ENCODE peak calls at places on chromosomes 4 and X, in six cellular contexts. G is tibial artery, Z is brain microvascular endothelial cell, X is MM.1S, K is right cardiac atrium, L is colonic mucosa. T is an unnamed sample.
A peak's percentile ranks its signal among the peaks of the same experiment; 100 is the strongest.

GRCh38 chrX:7546551-7547080 is 296.4 kb upstream of the VCX start:
- DNase-seq in Z (no peak), X (no peak), G (no peak), L (no peak), K (no peak), T (no peak)

GRCh38 chr4:148445071-148445902 is 3.1 kb upstream of the NR3C2 start:
- DNase-seq in L (peak; percentile 77), K (peak; percentile 91), Z (no peak), X (peak; percentile 55), G (peak; percentile 44), T (peak; percentile 72)

GRCh38 chrX:103175944-103176753 is 38.8 kb upstream of the BEX4 start:
- DNase-seq in K (peak; percentile 67), X (peak; percentile 50), G (peak; percentile 65), L (peak; percentile 62), Z (peak; percentile 58), T (peak; percentile 5)

GRCh38 chr4:101288365-101289145 is 58.8 kb downstream of the PPP3CA start:
- DNase-seq in Z (no peak), L (no peak), G (no peak), X (no peak), K (peak; percentile 42), T (peak; percentile 29)

GRCh38 chr4:133130171-133130570 is 18.9 kb upstream of the PCDH10 start:
- DNase-seq in K (no peak), X (no peak), G (no peak), Z (peak; percentile 71), L (no peak), T (no peak)

GRCh38 chr4:42646013-42646784 is 10.7 kb downstream of the ATP8A1 start:
- DNase-seq in K (peak; percentile 38), Z (no peak), G (no peak), X (peak; percentile 37), L (no peak), T (no peak)

GRCh38 chr4:80179637-80180161 is 17.6 kb upstream of the PRDM8 start:
- DNase-seq in X (no peak), K (no peak), G (no peak), Z (no peak), L (no peak), T (no peak)

GRCh38 chr4:163988921-163989320 is 494.4 kb downstream of the TMA16 start:
- DNase-seq in Z (no peak), L (no peak), G (no peak), K (no peak), X (no peak), T (no peak)

GRCh38 chrX:134171661-134172587 is 65.1 kb upstream of the CCDC160 start:
- DNase-seq in Z (no peak), X (no peak), G (peak; percentile 34), K (peak; percentile 62), L (no peak), T (peak; percentile 14)

GRCh38 chrX:8728932-8729331 is 3.0 kb downstream of the ANOS1 start:
- DNase-seq in K (peak; percentile 42), G (no peak), X (no peak), Z (no peak), L (no peak), T (no peak)

GRCh38 chr4:111854494-111855087 is 290.7 kb upstream of the FAM241A start:
- DNase-seq in X (peak; percentile 45), K (no peak), G (no peak), L (peak; percentile 20), Z (peak; percentile 3), T (no peak)

GRCh38 chr4:98566491-98567008 is 91.9 kb downstream of the TSPAN5 start:
- DNase-seq in X (no peak), L (no peak), Z (no peak), G (no peak), K (no peak), T (no peak)

GRCh38 chr4:8912506-8912905 is 40.9 kb upstream of the HMX1 start:
- DNase-seq in Z (no peak), X (no peak), G (no peak), L (no peak), K (no peak), T (no peak)

GRCh38 chrX:15675490-15675921 is 10.9 kb upstream of the CLTRN start:
- DNase-seq in X (peak; percentile 82), G (peak; percentile 71), L (peak; percentile 93), Z (peak; percentile 77), K (peak; percentile 94), T (peak; percentile 76)

GRCh38 chr4:171983935-171984805 is 171.0 kb downstream of the GALNTL6 start:
- DNase-seq in G (no peak), X (no peak), L (no peak), K (no peak), Z (peak; percentile 12), T (no peak)

GRCh38 chrX:122135070-122135469 is 1049.0 kb upstream of the GRIA3 start:
- DNase-seq in K (no peak), G (peak; percentile 20), L (no peak), X (no peak), Z (no peak), T (no peak)

GRCh38 chr4:4775493-4776004 is 83.9 kb upstream of the MSX1 start:
- DNase-seq in X (no peak), G (no peak), K (peak; percentile 68), Z (no peak), L (no peak), T (peak; percentile 51)

GRCh38 chrX:100090931-100091330 is 319.1 kb downstream of the PCDH19 start:
- DNase-seq in L (no peak), K (no peak), Z (no peak), X (no peak), G (no peak), T (no peak)

GRCh38 chr4:102869569-102870227 is 906 bp downstream of the CISD2 start:
- DNase-seq in X (no peak), Z (no peak), G (peak; percentile 21), L (peak; percentile 29), K (no peak), T (no peak)

GRCh38 chr4:183195534-183195933 is 96.5 kb downstream of the WWC2 start:
- DNase-seq in K (no peak), L (no peak), X (no peak), G (no peak), Z (no peak), T (no peak)

GRCh38 chr4:46999584-46999983 is 6.2 kb upstream of the GABRA4 start:
- DNase-seq in X (no peak), L (no peak), K (no peak), G (no peak), Z (peak; percentile 16), T (no peak)

GRCh38 chr4:3389879-3390840 is 51.6 kb upstream of the HGFAC start:
- DNase-seq in L (no peak), K (peak; percentile 51), X (no peak), Z (no peak), G (no peak), T (no peak)

GRCh38 chr4:41360911-41361830 is 104.4 kb downstream of the UCHL1 start:
- DNase-seq in X (no peak), L (peak; percentile 42), K (peak; percentile 82), Z (no peak), G (peak; percentile 56), T (peak; percentile 57)
- H3K27ac ChIP-seq in X (no peak overlapping the region), L (peak overlapping the region; percentile 32), K (peak overlapping the region; percentile 69), Z (no peak overlapping the region), G (peak overlapping the region; percentile 89), T (peak overlapping the region; percentile 88)

DNA sequence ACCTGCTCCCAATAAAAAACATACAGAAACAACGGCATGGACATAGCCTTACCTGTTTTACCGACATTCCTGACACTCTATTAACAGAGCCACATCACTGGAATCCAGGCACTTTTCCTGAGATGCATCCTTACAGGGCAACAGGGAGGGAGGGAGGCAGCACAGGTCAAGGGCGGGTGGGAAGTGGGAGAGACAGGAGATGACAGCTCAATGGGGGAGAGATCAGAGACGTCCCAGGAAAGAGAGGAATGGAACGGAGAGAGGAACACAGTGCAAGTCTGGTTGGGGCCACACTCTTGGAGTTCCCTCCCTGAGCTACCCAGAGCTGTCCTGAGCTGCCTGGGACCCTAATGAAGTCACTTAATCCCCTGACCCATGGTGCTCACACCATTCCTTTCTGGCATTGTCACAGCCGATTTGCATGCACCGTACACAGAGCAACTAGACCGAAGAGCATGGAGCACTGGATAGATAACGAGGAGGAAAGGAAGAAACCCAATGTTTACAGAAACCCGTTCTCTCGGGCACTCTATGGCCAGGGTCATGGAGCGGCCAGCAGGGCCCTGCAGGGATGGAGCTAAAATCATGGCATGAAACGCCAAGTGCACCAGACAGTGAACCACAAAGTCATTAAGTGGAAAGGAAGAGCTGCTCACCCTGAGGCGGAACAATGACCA is 93.1 kb downstream of the NSUN7 start:
- DNase-seq in L (no peak), Z (no peak), X (no peak), G (no peak), K (no peak), T (no peak)
- H3K27ac ChIP-seq in L (no peak overlapping the region), Z (no peak overlapping the region), X (no peak overlapping the region), G (no peak overlapping the region), K (peak overlapping the region; percentile 53), T (no peak overlapping the region)

DNA sequence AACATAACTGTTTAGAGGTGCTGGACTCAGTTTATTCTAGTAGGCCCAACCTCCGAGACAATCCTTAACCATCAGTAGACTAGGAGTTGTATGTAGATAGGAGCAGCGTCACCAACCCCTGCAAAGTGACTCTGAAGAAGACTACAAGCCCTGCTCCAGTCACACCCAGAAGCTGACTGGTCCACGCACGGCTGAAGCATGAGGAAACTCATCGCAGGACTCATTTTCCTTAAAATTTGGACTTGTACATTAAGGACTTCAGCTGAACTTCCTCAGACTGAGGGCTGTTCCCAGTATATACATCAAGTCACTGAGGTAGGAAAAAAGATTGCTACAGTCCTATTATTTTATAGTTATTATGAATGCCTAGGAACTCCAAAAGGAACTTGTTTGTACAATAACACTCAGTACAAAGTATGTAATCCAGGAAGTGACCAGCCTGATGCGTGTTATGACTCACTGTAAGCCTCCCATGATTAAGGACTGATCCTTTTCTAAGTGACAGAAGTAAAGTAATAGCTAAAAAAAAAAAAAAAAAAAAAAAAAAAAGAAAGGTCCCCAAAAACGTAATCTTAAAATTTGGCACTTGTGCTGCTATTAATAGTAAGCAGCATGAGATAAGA is 41.6 kb upstream of the UGT2B7 start:
- DNase-seq in L (no peak), X (no peak), Z (peak; percentile 85), K (no peak), G (no peak), T (no peak)
- H3K27ac ChIP-seq in L (no peak overlapping the region), X (no peak overlapping the region), Z (peak overlapping the region; percentile 57), K (no peak overlapping the region), G (no peak overlapping the region), T (no peak overlapping the region)

DNA sequence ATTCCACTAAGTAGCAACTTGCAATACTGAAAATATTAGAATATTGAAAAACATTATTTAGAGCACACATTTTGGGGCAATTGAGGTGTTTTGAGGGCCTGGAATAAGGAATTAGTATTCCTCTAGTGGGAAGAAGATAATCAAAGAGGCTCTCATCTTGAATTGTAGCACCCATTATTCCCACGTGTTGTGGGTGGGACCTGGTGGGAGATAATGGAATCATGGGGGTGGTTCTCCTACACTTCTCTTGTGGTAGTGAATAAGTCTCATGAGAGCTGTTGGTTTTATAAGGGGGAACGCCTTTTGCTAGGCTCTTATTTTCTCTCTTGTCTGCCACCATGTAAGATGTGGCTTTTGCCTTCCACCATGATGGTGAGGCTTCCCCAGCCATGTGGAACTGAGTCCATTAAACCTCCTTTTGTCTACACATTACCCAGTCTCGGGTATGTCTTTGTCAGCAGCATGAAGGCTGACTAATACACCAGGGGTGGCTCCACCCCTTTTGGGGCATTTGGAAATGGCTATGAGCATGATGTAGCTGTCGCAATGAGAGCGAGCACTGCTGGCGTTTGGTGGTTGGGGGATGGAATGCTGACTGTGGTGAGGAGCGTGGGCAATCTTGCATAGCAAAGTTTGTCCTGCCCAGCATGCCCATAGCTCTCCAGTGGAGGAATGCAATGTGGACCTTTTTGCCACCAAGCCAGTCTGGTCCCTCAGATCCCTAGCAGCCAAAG is 308.2 kb downstream of the FRMPD4 start:
- DNase-seq in K (no peak), X (no peak), G (no peak), L (no peak), Z (peak; percentile 19), T (no peak)
- H3K27ac ChIP-seq in K (no peak overlapping the region), X (no peak overlapping the region), G (no peak overlapping the region), L (no peak overlapping the region), Z (no peak overlapping the region), T (no peak overlapping the region)

T was measured in heart right ventricle.